ENCODE peak calls at places on chromosome 4, in eight cellular contexts. W is IMR-90; I is NCI-H2029 treated with DMSO at 0.1 percent for 48 hours; B is cardiac muscle cell; R is Calu3; H is T-cell; T is upper lobe of right lung; M is CD4-positive, CD25-positive, alpha-beta regulatory T cell. K is an unnamed sample.

GRCh38 chr4:171714791-171715454 is 98.3 kb upstream of the GALNTL6 start:
- DNase-seq in W (no peak), I (no peak), B (no peak), R (no peak), H (no peak), T (no peak), M (no peak), K (no peak)

GRCh38 chr4:8502836-8503585 is 62.4 kb downstream of the TRMT44 start:
- DNase-seq in W (no peak), I (no peak), B (no peak), R (no peak), H (no peak), T (no peak), M (no peak), K (no peak)

GRCh38 chr4:57080781-57081650 is 29.2 kb downstream of the IGFBP7 start:
- DNase-seq in W (peak), I (no peak), B (no peak), R (peak), H (no peak), T (no peak), M (no peak), K (no peak)

GRCh38 chr4:72319596-72319995 is 249.4 kb downstream of the ADAMTS3 start:
- DNase-seq in W (peak), I (no peak), B (no peak), R (no peak), H (no peak), T (no peak), M (peak), K (no peak)

GRCh38 chr4:180164799-180165198 is 2078.4 kb upstream of the TENM3 start:
- DNase-seq in W (peak), I (no peak), B (no peak), R (no peak), H (no peak), T (no peak), M (no peak), K (no peak)

GRCh38 chr4:3518511-3518880 is 13.7 kb downstream of the LRPAP1 start:
- DNase-seq in W (no peak), I (no peak), B (no peak), R (no peak), H (no peak), T (no peak), M (no peak), K (no peak)

GRCh38 chr4:176563591-176563990 is 229.1 kb downstream of the VEGFC start:
- DNase-seq in W (peak), I (no peak), B (peak), R (no peak), H (no peak), T (no peak), M (no peak), K (no peak)

GRCh38 chr4:130336585-130337217 is 1240.7 kb downstream of the C4orf33 start:
- DNase-seq in W (peak), I (peak), B (peak), R (peak), H (no peak), T (no peak), M (peak), K (no peak)

GRCh38 chr4:82745173-82745842 is 53.3 kb downstream of the SCD5 start:
- DNase-seq in W (peak), I (no peak), B (no peak), R (no peak), H (no peak), T (no peak), M (no peak), K (no peak)

GRCh38 chr4:137611998-137612700 is 79.9 kb upstream of the PCDH18 start:
- DNase-seq in W (no peak), I (no peak), B (no peak), R (no peak), H (no peak), T (no peak), M (no peak), K (no peak)

GRCh38 chr4:8343051-8343966 is 73.8 kb downstream of the HTRA3 start:
- DNase-seq in W (no peak), I (no peak), B (no peak), R (no peak), H (no peak), T (no peak), M (no peak), K (no peak)

GRCh38 chr4:101367201-101367600 is 19.9 kb upstream of the PPP3CA start:
- DNase-seq in W (peak), I (no peak), B (no peak), R (no peak), H (no peak), T (no peak), M (no peak), K (no peak)

GRCh38 chr4:9703391-9703790 is 78.0 kb upstream of the DRD5 start:
- DNase-seq in W (no peak), I (peak), B (peak), R (peak), H (peak), T (peak), M (peak), K (peak)

GRCh38 chr4:61638600-61638999 is 438.5 kb downstream of the ADGRL3 start:
- DNase-seq in W (peak), I (no peak), B (no peak), R (no peak), H (no peak), T (no peak), M (no peak), K (no peak)

GRCh38 chr4:32251126-32251525 is 1531.0 kb downstream of the PCDH7 start:
- DNase-seq in W (no peak), I (no peak), B (no peak), R (no peak), H (no peak), T (no peak), M (no peak), K (no peak)

GRCh38 chr4:4714330-4714729 is 145.1 kb upstream of the MSX1 start:
- DNase-seq in W (peak), I (no peak), B (no peak), R (no peak), H (no peak), T (no peak), M (no peak), K (no peak)

GRCh38 chr4:145868637-145869409 is 69.8 kb downstream of the ZNF827 start:
- DNase-seq in W (peak), I (no peak), B (peak), R (no peak), H (no peak), T (no peak), M (peak), K (peak)

GRCh38 chr4:9947168-9948062 is 73.9 kb downstream of the SLC2A9 start:
- DNase-seq in W (no peak), I (no peak), B (peak), R (no peak), H (no peak), T (no peak), M (no peak), K (no peak)

GRCh38 chr4:158996669-158997074 is 106.2 kb upstream of the RAPGEF2 start:
- DNase-seq in W (peak), I (peak), B (no peak), R (no peak), H (no peak), T (no peak), M (no peak), K (no peak)

GRCh38 chr4:3128976-3129375 is 54.5 kb downstream of the HTT start:
- DNase-seq in W (peak), I (no peak), B (no peak), R (no peak), H (no peak), T (no peak), M (no peak), K (no peak)